ENCODE peak calls at places on chromosomes 4 and X, in ten cellular contexts. B, U, L, Z, H, Q, J, M, K and E are unnamed samples.

GRCh38 chrX:13085533-13085932 is 41.1 kb upstream of the FAM9C start:
- DNase-seq in B (no peak), U (no peak), L (no peak), Z (no peak), H (no peak), Q (no peak), J (no peak), M (no peak), K (no peak), E (no peak)

GRCh38 chr4:8690811-8691775 is 98.5 kb downstream of the CPZ start:
- DNase-seq in B (peak), U (no peak), L (no peak), Z (peak), H (no peak), Q (no peak), J (no peak), M (peak), K (no peak), E (peak)

GRCh38 chr4:156865391-156865790 is 106.2 kb downstream of the PDGFC start:
- DNase-seq in B (no peak), U (no peak), L (no peak), Z (no peak), H (no peak), Q (no peak), J (no peak), M (no peak), K (no peak), E (no peak)

GRCh38 chr4:88964450-88964849 is 92.5 kb downstream of the FAM13A start:
- DNase-seq in B (no peak), U (no peak), L (peak), Z (no peak), H (no peak), Q (no peak), J (no peak), M (no peak), K (no peak), E (no peak)

GRCh38 chrX:100743009-100743615 is 11.2 kb upstream of the SYTL4 start:
- DNase-seq in B (no peak), U (no peak), L (peak), Z (no peak), H (no peak), Q (peak), J (no peak), M (no peak), K (no peak), E (no peak)

GRCh38 chrX:46681849-46682248 is 77.1 kb downstream of the SLC9A7 start:
- DNase-seq in B (no peak), U (no peak), L (no peak), Z (no peak), H (no peak), Q (no peak), J (no peak), M (no peak), K (no peak), E (no peak)

GRCh38 chr4:37246891-37247290 is 2.3 kb downstream of the NWD2 start:
- DNase-seq in B (no peak), U (no peak), L (no peak), Z (no peak), H (no peak), Q (no peak), J (no peak), M (no peak), K (no peak), E (no peak)

GRCh38 chr4:15953625-15954024 is 9.3 kb downstream of the FGFBP2 start:
- DNase-seq in B (no peak), U (no peak), L (no peak), Z (no peak), H (no peak), Q (no peak), J (no peak), M (no peak), K (no peak), E (no peak)

GRCh38 chr4:39319678-39320077 is 46.5 kb downstream of the RFC1 start:
- DNase-seq in B (no peak), U (peak), L (peak), Z (no peak), H (peak), Q (peak), J (no peak), M (no peak), K (no peak), E (no peak)

GRCh38 chrX:45077748-45078424 is 122.8 kb downstream of the DIPK2B start:
- DNase-seq in B (no peak), U (no peak), L (no peak), Z (no peak), H (no peak), Q (no peak), J (no peak), M (no peak), K (no peak), E (no peak)

GRCh38 chr4:142512161-142512560 is 333.9 kb downstream of the INPP4B start:
- DNase-seq in B (no peak), U (no peak), L (no peak), Z (no peak), H (no peak), Q (no peak), J (no peak), M (no peak), K (no peak), E (no peak)

GRCh38 chr4:7647932-7648812 is 213.4 kb upstream of the PSAPL1 start:
- DNase-seq in B (no peak), U (no peak), L (peak), Z (no peak), H (no peak), Q (peak), J (no peak), M (peak), K (peak), E (peak)

GRCh38 chrX:74133156-74133796 is 170.7 kb upstream of the ZCCHC13 start:
- DNase-seq in B (no peak), U (peak), L (peak), Z (no peak), H (peak), Q (peak), J (no peak), M (no peak), K (peak), E (no peak)

GRCh38 chr4:83212041-83212851 is 72.4 kb downstream of the COQ2 start:
- DNase-seq in B (no peak), U (no peak), L (no peak), Z (no peak), H (no peak), Q (no peak), J (peak), M (no peak), K (no peak), E (no peak)

GRCh38 chr4:188941524-188942109 is 802.4 kb downstream of the TRIML1 start:
- DNase-seq in B (no peak), U (peak), L (no peak), Z (no peak), H (no peak), Q (no peak), J (no peak), M (no peak), K (no peak), E (no peak)

GRCh38 chrX:115378471-115378870 is 89.0 kb downstream of the LUZP4 start:
- DNase-seq in B (no peak), U (no peak), L (peak), Z (no peak), H (no peak), Q (no peak), J (no peak), M (no peak), K (no peak), E (no peak)

GRCh38 chrX:32010157-32010656 is 938.4 kb upstream of the FTHL17 start:
- DNase-seq in B (no peak), U (no peak), L (no peak), Z (no peak), H (no peak), Q (no peak), J (no peak), M (no peak), K (no peak), E (no peak)

GRCh38 chr4:75498041-75498440 is 16.2 kb downstream of the RCHY1 start:
- DNase-seq in B (no peak), U (no peak), L (no peak), Z (no peak), H (no peak), Q (no peak), J (no peak), M (no peak), K (no peak), E (no peak)

GRCh38 chrX:39936886-39937770 is 160.6 kb downstream of the BCOR start:
- DNase-seq in B (no peak), U (no peak), L (no peak), Z (no peak), H (no peak), Q (peak), J (no peak), M (no peak), K (no peak), E (no peak)

GRCh38 chrX:6095469-6095868 is 133.2 kb downstream of the NLGN4X start:
- DNase-seq in B (no peak), U (no peak), L (no peak), Z (no peak), H (peak), Q (no peak), J (no peak), M (no peak), K (no peak), E (no peak)
- TF ChIP-seq CTCF in B (no peak), U (peak), L (no peak), Z (no peak), H (no peak), Q (no peak), J (no peak), M (no peak), K (no peak), E (no peak)

GRCh38 chr4:113641025-113641431 is 120.5 kb downstream of the CAMK2D start:
- DNase-seq in B (no peak), U (no peak), L (no peak), Z (no peak), H (no peak), Q (no peak), J (no peak), M (no peak), K (no peak), E (no peak)
- TF ChIP-seq POLR2AphosphoS5 in B (no peak), U (no peak), L (no peak), Z (no peak), H (no peak), Q (no peak), J (no peak), M (no peak), K (no peak), E (no peak)

DNA sequence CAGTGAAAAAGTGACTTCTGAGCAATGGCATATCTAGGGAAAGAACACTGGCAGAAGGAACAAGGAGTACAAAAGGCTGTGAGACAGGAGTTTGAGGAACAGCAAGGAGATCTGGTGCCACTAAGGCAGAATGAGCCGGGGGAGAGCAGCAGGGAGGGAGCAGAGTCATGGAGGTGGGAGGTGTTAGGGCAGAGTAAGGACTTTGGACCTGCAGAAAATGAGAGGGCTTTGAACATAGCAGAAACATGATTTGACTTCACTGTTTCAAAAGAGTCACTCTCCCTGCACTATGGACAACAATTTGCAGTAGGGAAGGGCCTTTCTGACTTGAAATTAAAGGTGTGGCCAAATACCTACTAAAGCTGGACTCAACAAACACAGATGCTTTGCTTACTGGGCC is 356.2 kb downstream of the ADGRL3 start:
- DNase-seq in B (no peak), U (no peak), L (no peak), Z (no peak), H (no peak), Q (no peak), J (peak), M (no peak), K (no peak), E (no peak)
- H3K27ac ChIP-seq in B (no peak), U (no peak), L (no peak), Z (no peak), H (no peak), Q (no peak), J (peak), M (no peak), K (no peak), E (no peak)

DNA sequence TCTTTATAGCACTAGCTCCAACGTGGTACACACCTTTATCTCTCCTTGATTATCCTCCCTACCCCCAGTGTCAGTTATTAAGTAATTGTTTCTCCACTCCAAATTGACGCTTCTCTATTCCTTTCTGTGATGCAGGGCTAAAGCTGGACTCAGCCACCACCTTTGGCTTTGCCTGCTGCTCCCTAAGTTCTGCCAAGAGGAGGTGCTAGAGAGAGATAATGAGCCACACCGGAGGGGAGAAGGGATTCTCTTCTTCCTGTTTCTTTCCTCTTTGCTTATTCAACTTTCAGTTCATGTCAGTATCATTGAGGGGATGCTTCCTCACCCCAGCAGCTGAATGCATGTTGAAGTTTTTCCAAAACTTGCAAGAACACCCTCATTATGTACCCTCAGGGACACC is 176.5 kb downstream of the GBA3 start:
- DNase-seq in B (no peak), U (no peak), L (no peak), Z (no peak), H (no peak), Q (peak), J (no peak), M (no peak), K (no peak), E (no peak)
- TF ChIP-seq CTCF in B (no peak), U (no peak), L (no peak), Z (no peak), H (no peak), Q (no peak), J (no peak), M (no peak), K (no peak), E (no peak)

GRCh38 chrX:2188316-2188715 is 312.5 kb downstream of the DHRSX start:
- DNase-seq in B (no peak), U (no peak), L (no peak), Z (no peak), H (no peak), Q (peak), J (no peak), M (no peak), K (no peak), E (no peak)

GRCh38 chrX:2187352-2188115 is 313.2 kb downstream of the DHRSX start:
- DNase-seq in B (no peak), U (no peak), L (no peak), Z (no peak), H (no peak), Q (peak), J (no peak), M (no peak), K (no peak), E (no peak)

GRCh38 chrX:2193273-2193592 is 307.5 kb downstream of the DHRSX start:
- DNase-seq in B (no peak), U (no peak), L (no peak), Z (no peak), H (no peak), Q (no peak), J (no peak), M (no peak), K (no peak), E (no peak)

GRCh38 chrX:2188840-2189239 is 311.9 kb downstream of the DHRSX start:
- DNase-seq in B (no peak), U (no peak), L (no peak), Z (no peak), H (no peak), Q (no peak), J (no peak), M (no peak), K (no peak), E (no peak)

DNA sequence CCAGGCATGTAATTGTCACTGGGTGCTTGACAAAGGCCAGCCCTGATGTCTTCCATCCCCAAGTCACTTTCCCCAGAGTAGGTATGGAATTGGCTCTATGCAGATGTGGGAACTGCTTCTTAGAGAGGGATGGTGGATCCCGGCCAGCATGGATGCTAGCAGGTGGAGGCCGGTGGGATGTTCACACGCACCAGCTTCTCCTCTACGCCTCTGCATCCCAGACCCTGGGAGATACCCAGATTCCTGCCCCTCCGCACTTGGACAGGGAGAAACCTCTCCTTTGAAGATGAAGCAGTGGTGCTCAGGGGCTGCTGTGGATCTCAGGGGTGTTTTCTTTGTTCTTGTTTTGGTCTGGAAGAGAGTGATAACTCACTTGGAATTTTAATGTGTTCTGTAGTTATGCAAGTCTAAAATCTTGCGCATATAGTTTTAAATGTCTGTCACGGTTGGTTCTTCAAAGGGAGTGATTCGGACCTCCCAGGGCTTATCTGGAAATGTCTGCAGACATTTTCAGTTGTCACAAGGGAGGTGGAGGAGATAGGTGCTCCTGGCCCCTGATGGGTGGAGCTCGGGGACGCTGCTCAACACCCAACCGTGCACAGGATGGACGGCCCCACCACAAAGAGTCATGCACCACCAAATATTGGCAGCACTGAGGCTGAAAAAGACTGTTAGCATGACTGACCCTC is 308.0 kb downstream of the DHRSX start:
- DNase-seq in B (no peak), U (no peak), L (no peak), Z (no peak), H (no peak), Q (peak), J (no peak), M (no peak), K (no peak), E (no peak)
- TF ChIP-seq POLR2AphosphoS5 in B (no peak), U (no peak), L (no peak), Z (no peak), H (no peak), Q (no peak), J (no peak), M (no peak), K (no peak), E (no peak)

GRCh38 chr4:133969202-133969873 is 232.3 kb downstream of the PABPC4L start:
- DNase-seq in B (no peak), U (no peak), L (peak), Z (no peak), H (peak), Q (peak), J (no peak), M (no peak), K (no peak), E (no peak)
- H3K27ac ChIP-seq in B (no peak), U (no peak), L (no peak), Z (no peak), H (no peak), Q (no peak), J (no peak), M (no peak), K (no peak), E (no peak)

GRCh38 chr4:18934197-18934596 is 912.6 kb upstream of the LCORL start:
- DNase-seq in B (no peak), U (no peak), L (no peak), Z (no peak), H (peak), Q (no peak), J (no peak), M (no peak), K (no peak), E (no peak)
- TF ChIP-seq CTCF in B (no peak), U (no peak), L (no peak), Z (no peak), H (peak), Q (no peak), J (no peak), M (peak), K (no peak), E (no peak)

DNA sequence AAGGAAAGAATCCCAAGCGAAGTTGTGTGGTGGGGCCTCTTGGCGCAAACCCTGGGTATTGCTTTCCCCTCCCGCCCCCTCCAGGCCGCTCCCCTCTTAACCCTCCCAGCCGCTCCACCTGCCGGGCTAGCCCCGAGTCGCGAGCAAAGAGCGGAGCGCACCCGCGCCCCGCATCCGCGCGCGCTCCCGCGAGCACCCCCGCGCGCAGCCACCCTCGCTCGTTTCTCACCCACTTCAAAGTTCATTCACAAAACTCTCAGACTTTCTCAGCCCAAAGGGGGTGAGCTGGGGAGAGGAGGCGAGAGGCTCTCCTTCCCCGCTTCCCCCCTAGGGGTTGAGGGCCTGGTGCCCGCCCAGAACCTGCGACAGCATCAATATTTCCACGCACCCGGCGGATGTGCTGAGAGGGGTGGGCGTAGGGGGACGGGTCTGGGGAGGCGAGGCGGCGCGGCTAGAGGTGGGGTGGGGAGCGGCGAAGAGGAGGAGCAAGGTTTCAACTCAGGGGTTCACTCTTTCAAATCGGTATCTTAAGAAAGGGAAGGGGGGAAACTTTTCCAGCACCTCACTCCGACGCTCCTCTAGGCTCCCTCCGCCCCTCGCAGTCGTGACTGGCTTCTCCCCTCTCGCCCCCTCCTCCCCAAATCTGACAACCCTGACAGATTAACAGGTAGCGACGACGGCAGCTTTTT is 1.8 kb downstream of the MAML3 start:
- DNase-seq in B (peak), U (no peak), L (no peak), Z (peak), H (peak), Q (peak), J (peak), M (peak), K (peak), E (peak)
- TF ChIP-seq POLR2AphosphoS5 in B (no peak), U (no peak), L (peak), Z (peak), H (peak), Q (no peak), J (peak), M (peak), K (no peak), E (no peak)